ENCODE peak calls at places on chromosomes 11 and 22, in six cellular contexts. One of them, this sample, is unnamed.

GRCh38 chr11:125390949-125391348 is 105.1 kb downstream of the FEZ1 start:
- DNase-seq in NCI-H1417: no peak
- DNase-seq in GDM1: no peak
- DNase-seq in CMK: no peak
- DNase-seq in NCI-H774: no peak
- DNase-seq in memory B cell: no peak
- DNase-seq in this sample: no peak

GRCh38 chr11:121086866-121087265 is 14.2 kb upstream of the TECTA start:
- DNase-seq in NCI-H1417: no peak
- DNase-seq in memory B cell: no peak
- DNase-seq in NCI-H774: no peak
- DNase-seq in CMK: no peak
- DNase-seq in GDM1: no peak
- DNase-seq in this sample: no peak

GRCh38 chr22:47324435-47324990 is 562.1 kb downstream of the TBC1D22A start:
- DNase-seq in NCI-H1417: no peak
- DNase-seq in memory B cell: no peak
- DNase-seq in GDM1: no peak
- DNase-seq in NCI-H774: no peak
- DNase-seq in CMK: no peak
- DNase-seq in this sample: no peak

GRCh38 chr11:4704054-4704789 is at the start of gene MMP26:
- DNase-seq in GDM1: no peak
- DNase-seq in NCI-H774: peak
- DNase-seq in CMK: no peak
- DNase-seq in memory B cell: no peak
- DNase-seq in NCI-H1417: peak
- DNase-seq in this sample: peak

GRCh38 chr22:49983148-49984042 is 22.8 kb downstream of the PIM3 start:
- DNase-seq in CMK: no peak
- DNase-seq in NCI-H774: no peak
- DNase-seq in memory B cell: no peak
- DNase-seq in GDM1: no peak
- DNase-seq in NCI-H1417: no peak
- DNase-seq in this sample: no peak

GRCh38 chr11:278001-278951 is at the start of gene NLRP6:
- DNase-seq in NCI-H1417: no peak
- DNase-seq in GDM1: no peak
- DNase-seq in NCI-H774: no peak
- DNase-seq in CMK: no peak
- DNase-seq in memory B cell: no peak
- DNase-seq in this sample: no peak

GRCh38 chr11:86673055-86673843 is 833 bp upstream of the ME3 start:
- DNase-seq in memory B cell: no peak
- DNase-seq in GDM1: no peak
- DNase-seq in NCI-H1417: peak
- DNase-seq in NCI-H774: no peak
- DNase-seq in CMK: no peak
- DNase-seq in this sample: no peak

GRCh38 chr11:73230276-73230875 is 12.3 kb downstream of the P2RY2 start:
- DNase-seq in CMK: no peak
- DNase-seq in GDM1: no peak
- DNase-seq in memory B cell: no peak
- DNase-seq in NCI-H1417: no peak
- DNase-seq in NCI-H774: no peak
- DNase-seq in this sample: no peak

GRCh38 chr11:98940913-98941312 is 79.8 kb upstream of the CNTN5 start:
- DNase-seq in NCI-H1417: no peak
- DNase-seq in GDM1: no peak
- DNase-seq in CMK: no peak
- DNase-seq in memory B cell: no peak
- DNase-seq in NCI-H774: no peak
- DNase-seq in this sample: no peak

GRCh38 chr11:68934321-68934645 is 30.6 kb downstream of the IGHMBP2 start:
- DNase-seq in NCI-H1417: no peak
- DNase-seq in memory B cell: no peak
- DNase-seq in NCI-H774: no peak
- DNase-seq in GDM1: no peak
- DNase-seq in CMK: no peak
- DNase-seq in this sample: no peak

GRCh38 chr11:1199689-1200610 is 22.9 kb upstream of the MUC5B start:
- DNase-seq in NCI-H1417: peak
- DNase-seq in NCI-H774: no peak
- DNase-seq in GDM1: no peak
- DNase-seq in CMK: no peak
- DNase-seq in memory B cell: no peak
- DNase-seq in this sample: no peak

GRCh38 chr22:35459423-35459894 is 59.5 kb downstream of the MCM5 start:
- DNase-seq in NCI-H774: no peak
- DNase-seq in memory B cell: no peak
- DNase-seq in GDM1: no peak
- DNase-seq in CMK: no peak
- DNase-seq in NCI-H1417: peak
- DNase-seq in this sample: no peak

GRCh38 chr11:44561964-44562734 is 3.3 kb upstream of the CD82 start:
- DNase-seq in NCI-H774: no peak
- DNase-seq in NCI-H1417: no peak
- DNase-seq in CMK: no peak
- DNase-seq in memory B cell: no peak
- DNase-seq in GDM1: no peak
- DNase-seq in this sample: no peak

GRCh38 chr11:19537803-19538453 is 174.7 kb upstream of the NAV2 start:
- DNase-seq in CMK: no peak
- DNase-seq in GDM1: no peak
- DNase-seq in memory B cell: no peak
- DNase-seq in NCI-H774: no peak
- DNase-seq in NCI-H1417: no peak
- DNase-seq in this sample: no peak

GRCh38 chr11:125799808-125800207 is 11.9 kb downstream of the PATE3 start:
- DNase-seq in GDM1: no peak
- DNase-seq in memory B cell: no peak
- DNase-seq in NCI-H1417: no peak
- DNase-seq in CMK: no peak
- DNase-seq in NCI-H774: no peak
- DNase-seq in this sample: no peak

GRCh38 chr22:35045451-35045850 is 20.5 kb upstream of the ISX start:
- DNase-seq in GDM1: no peak
- DNase-seq in memory B cell: no peak
- DNase-seq in NCI-H774: no peak
- DNase-seq in CMK: no peak
- DNase-seq in NCI-H1417: peak
- DNase-seq in this sample: no peak

GRCh38 chr11:91922846-91923245 is 301.8 kb upstream of the FAT3 start:
- DNase-seq in memory B cell: no peak
- DNase-seq in GDM1: no peak
- DNase-seq in NCI-H1417: no peak
- DNase-seq in NCI-H774: no peak
- DNase-seq in CMK: no peak
- DNase-seq in this sample: no peak

GRCh38 chr11:65311197-65311631 is 3.5 kb upstream of the CDC42EP2 start:
- DNase-seq in GDM1: no peak
- DNase-seq in CMK: no peak
- DNase-seq in memory B cell: no peak
- DNase-seq in NCI-H774: no peak
- DNase-seq in NCI-H1417: no peak
- DNase-seq in this sample: no peak

GRCh38 chr11:3160252-3161031 is 4.7 kb downstream of the OSBPL5 start:
- DNase-seq in CMK: no peak
- DNase-seq in GDM1: no peak
- DNase-seq in NCI-H1417: peak
- DNase-seq in NCI-H774: peak
- DNase-seq in memory B cell: no peak
- DNase-seq in this sample: peak

GRCh38 chr22:21450858-21451331 is 16.3 kb upstream of the TMEM191C start:
- DNase-seq in NCI-H774: no peak
- DNase-seq in CMK: no peak
- DNase-seq in GDM1: no peak
- DNase-seq in memory B cell: no peak
- DNase-seq in NCI-H1417: no peak
- DNase-seq in this sample: no peak

GRCh38 chr11:20113147-20113435 is 47.2 kb downstream of the DBX1 start:
- DNase-seq in GDM1: no peak
- DNase-seq in NCI-H1417: no peak
- DNase-seq in CMK: no peak
- DNase-seq in NCI-H774: no peak
- DNase-seq in memory B cell: no peak
- DNase-seq in this sample: no peak

GRCh38 chr22:23113847-23114720 is 27.7 kb downstream of the RSPH14 start:
- DNase-seq in GDM1: no peak
- DNase-seq in NCI-H774: no peak
- DNase-seq in NCI-H1417: no peak
- DNase-seq in CMK: no peak
- DNase-seq in memory B cell: no peak
- DNase-seq in this sample: no peak

GRCh38 chr11:113578164-113578455 is 102.9 kb upstream of the DRD2 start:
- DNase-seq in NCI-H1417: no peak
- DNase-seq in GDM1: no peak
- DNase-seq in memory B cell: no peak
- DNase-seq in CMK: no peak
- DNase-seq in NCI-H774: no peak
- DNase-seq in this sample: no peak

This sample was measured in NCI-H748 treated with DMSO at 0.1 percent for 48 hours.